ENCODE peak calls at places on chromosome 13, in nine cellular contexts. One of them, this sample, is unnamed.
A peak's percentile ranks its signal among the peaks of the same experiment; 100 is the strongest.

GRCh38 chr13:25494708-25495411 is 123.1 kb downstream of the ATP8A2 start:
- DNase-seq in GM13977: no peak
- DNase-seq in spleen: no peak
- DNase-seq in A549: no peak
- DNase-seq in fibroblast of lung: no peak
- DNase-seq in GM12865: no peak
- DNase-seq in foreskin fibroblast: peak; percentile 3
- DNase-seq in activated B cell treated with CpG ODN at 0.5 μM for 24 hours: no peak
- DNase-seq in progenitor cell of endocrine pancreas: no peak
- DNase-seq in this sample: no peak

GRCh38 chr13:40562975-40563349 is 103.5 kb downstream of the FOXO1 start:
- DNase-seq in GM13977: no peak
- DNase-seq in spleen: peak; percentile 83
- DNase-seq in A549: no peak
- DNase-seq in fibroblast of lung: peak; percentile 43
- DNase-seq in GM12865: peak; percentile 43
- DNase-seq in foreskin fibroblast: no peak
- DNase-seq in activated B cell treated with CpG ODN at 0.5 μM for 24 hours: peak; percentile 23
- DNase-seq in progenitor cell of endocrine pancreas: no peak
- DNase-seq in this sample: no peak

GRCh38 chr13:99043700-99044300 is 65.9 kb upstream of the DOCK9 start:
- DNase-seq in GM13977: no peak
- DNase-seq in spleen: no peak
- DNase-seq in A549: no peak
- DNase-seq in fibroblast of lung: peak; percentile 57
- DNase-seq in GM12865: no peak
- DNase-seq in foreskin fibroblast: peak; percentile 43
- DNase-seq in activated B cell treated with CpG ODN at 0.5 μM for 24 hours: no peak
- DNase-seq in progenitor cell of endocrine pancreas: no peak
- DNase-seq in this sample: no peak

GRCh38 chr13:113403255-113404104 is 39.5 kb upstream of the GRTP1 start:
- DNase-seq in GM13977: no peak
- DNase-seq in spleen: no peak
- DNase-seq in A549: no peak
- DNase-seq in fibroblast of lung: no peak
- DNase-seq in GM12865: no peak
- DNase-seq in foreskin fibroblast: no peak
- DNase-seq in activated B cell treated with CpG ODN at 0.5 μM for 24 hours: no peak
- DNase-seq in progenitor cell of endocrine pancreas: no peak
- DNase-seq in this sample: peak; percentile 87

GRCh38 chr13:99980201-99981114 is 1.1 kb upstream of the ZIC2 start:
- DNase-seq in GM13977: peak; percentile 88
- DNase-seq in spleen: peak; percentile 85
- DNase-seq in A549: peak; percentile 87
- DNase-seq in fibroblast of lung: peak; percentile 69
- DNase-seq in GM12865: peak; percentile 79
- DNase-seq in foreskin fibroblast: peak; percentile 82
- DNase-seq in activated B cell treated with CpG ODN at 0.5 μM for 24 hours: no peak
- DNase-seq in progenitor cell of endocrine pancreas: peak; percentile 45
- DNase-seq in this sample: no peak

GRCh38 chr13:27607125-27607524 is 13.2 kb downstream of the LNX2 start:
- DNase-seq in GM13977: no peak
- DNase-seq in spleen: no peak
- DNase-seq in A549: peak; percentile 63
- DNase-seq in fibroblast of lung: peak; percentile 85
- DNase-seq in GM12865: no peak
- DNase-seq in foreskin fibroblast: peak; percentile 84
- DNase-seq in activated B cell treated with CpG ODN at 0.5 μM for 24 hours: no peak
- DNase-seq in progenitor cell of endocrine pancreas: no peak
- DNase-seq in this sample: no peak

GRCh38 chr13:109366521-109366920 is 419.9 kb downstream of the IRS2 start:
- DNase-seq in GM13977: no peak
- DNase-seq in spleen: no peak
- DNase-seq in A549: no peak
- DNase-seq in fibroblast of lung: no peak
- DNase-seq in GM12865: no peak
- DNase-seq in foreskin fibroblast: no peak
- DNase-seq in activated B cell treated with CpG ODN at 0.5 μM for 24 hours: no peak
- DNase-seq in progenitor cell of endocrine pancreas: no peak
- DNase-seq in this sample: no peak

GRCh38 chr13:54980651-54981050 is 1952.0 kb downstream of the OLFM4 start:
- DNase-seq in GM13977: no peak
- DNase-seq in spleen: no peak
- DNase-seq in A549: no peak
- DNase-seq in fibroblast of lung: peak; percentile 1
- DNase-seq in GM12865: no peak
- DNase-seq in foreskin fibroblast: no peak
- DNase-seq in activated B cell treated with CpG ODN at 0.5 μM for 24 hours: no peak
- DNase-seq in progenitor cell of endocrine pancreas: no peak
- DNase-seq in this sample: no peak

GRCh38 chr13:30422056-30422914 is at the start of gene UBE2L5:
- DNase-seq in GM13977: peak; percentile 67
- DNase-seq in spleen: peak; percentile 96
- DNase-seq in A549: peak; percentile 87
- DNase-seq in fibroblast of lung: peak; percentile 85
- DNase-seq in GM12865: peak; percentile 83
- DNase-seq in foreskin fibroblast: peak; percentile 80
- DNase-seq in activated B cell treated with CpG ODN at 0.5 μM for 24 hours: peak; percentile 75
- DNase-seq in progenitor cell of endocrine pancreas: peak; percentile 59
- DNase-seq in this sample: no peak

GRCh38 chr13:70995338-70995737 is 871.7 kb downstream of the DACH1 start:
- DNase-seq in GM13977: no peak
- DNase-seq in spleen: no peak
- DNase-seq in A549: no peak
- DNase-seq in fibroblast of lung: no peak
- DNase-seq in GM12865: no peak
- DNase-seq in foreskin fibroblast: no peak
- DNase-seq in activated B cell treated with CpG ODN at 0.5 μM for 24 hours: no peak
- DNase-seq in progenitor cell of endocrine pancreas: no peak
- DNase-seq in this sample: no peak

GRCh38 chr13:97749174-97749573 is 204.3 kb upstream of the IPO5 start:
- DNase-seq in GM13977: no peak
- DNase-seq in spleen: no peak
- DNase-seq in A549: peak; percentile 50
- DNase-seq in fibroblast of lung: peak; percentile 12
- DNase-seq in GM12865: peak; percentile 19
- DNase-seq in foreskin fibroblast: no peak
- DNase-seq in activated B cell treated with CpG ODN at 0.5 μM for 24 hours: no peak
- DNase-seq in progenitor cell of endocrine pancreas: no peak
- DNase-seq in this sample: no peak

GRCh38 chr13:89061821-89062220 is 1390.7 kb downstream of the SLITRK5 start:
- DNase-seq in GM13977: no peak
- DNase-seq in spleen: no peak
- DNase-seq in A549: no peak
- DNase-seq in fibroblast of lung: no peak
- DNase-seq in GM12865: no peak
- DNase-seq in foreskin fibroblast: no peak
- DNase-seq in activated B cell treated with CpG ODN at 0.5 μM for 24 hours: no peak
- DNase-seq in progenitor cell of endocrine pancreas: no peak
- DNase-seq in this sample: no peak

GRCh38 chr13:30832377-30832776 is 73.7 kb upstream of the MEDAG start:
- DNase-seq in GM13977: no peak
- DNase-seq in spleen: no peak
- DNase-seq in A549: no peak
- DNase-seq in fibroblast of lung: no peak
- DNase-seq in GM12865: no peak
- DNase-seq in foreskin fibroblast: no peak
- DNase-seq in activated B cell treated with CpG ODN at 0.5 μM for 24 hours: no peak
- DNase-seq in progenitor cell of endocrine pancreas: no peak
- DNase-seq in this sample: no peak

GRCh38 chr13:30257433-30258099 is 49.8 kb downstream of the KATNAL1 start:
- DNase-seq in GM13977: peak; percentile 34
- DNase-seq in spleen: no peak
- DNase-seq in A549: no peak
- DNase-seq in fibroblast of lung: peak; percentile 47
- DNase-seq in GM12865: peak; percentile 48
- DNase-seq in foreskin fibroblast: peak; percentile 24
- DNase-seq in activated B cell treated with CpG ODN at 0.5 μM for 24 hours: no peak
- DNase-seq in progenitor cell of endocrine pancreas: no peak
- DNase-seq in this sample: no peak

GRCh38 chr13:79534596-79534995 is 53.6 kb downstream of the NDFIP2 start:
- DNase-seq in GM13977: no peak
- DNase-seq in spleen: no peak
- DNase-seq in A549: no peak
- DNase-seq in fibroblast of lung: no peak
- DNase-seq in GM12865: no peak
- DNase-seq in foreskin fibroblast: no peak
- DNase-seq in activated B cell treated with CpG ODN at 0.5 μM for 24 hours: no peak
- DNase-seq in progenitor cell of endocrine pancreas: no peak
- DNase-seq in this sample: no peak

GRCh38 chr13:79541426-79542049 is 60.6 kb downstream of the NDFIP2 start:
- DNase-seq in GM13977: peak; percentile 14
- DNase-seq in spleen: no peak
- DNase-seq in A549: peak; percentile 61
- DNase-seq in fibroblast of lung: peak; percentile 53
- DNase-seq in GM12865: peak; percentile 79
- DNase-seq in foreskin fibroblast: peak; percentile 75
- DNase-seq in activated B cell treated with CpG ODN at 0.5 μM for 24 hours: no peak
- DNase-seq in progenitor cell of endocrine pancreas: no peak
- DNase-seq in this sample: no peak

GRCh38 chr13:79540504-79540903 is 59.5 kb downstream of the NDFIP2 start:
- DNase-seq in GM13977: no peak
- DNase-seq in spleen: no peak
- DNase-seq in A549: no peak
- DNase-seq in fibroblast of lung: no peak
- DNase-seq in GM12865: no peak
- DNase-seq in foreskin fibroblast: no peak
- DNase-seq in activated B cell treated with CpG ODN at 0.5 μM for 24 hours: no peak
- DNase-seq in progenitor cell of endocrine pancreas: no peak
- DNase-seq in this sample: no peak

GRCh38 chr13:79533781-79534400 is 52.9 kb downstream of the NDFIP2 start:
- DNase-seq in GM13977: no peak
- DNase-seq in spleen: no peak
- DNase-seq in A549: no peak
- DNase-seq in fibroblast of lung: peak; percentile 58
- DNase-seq in GM12865: no peak
- DNase-seq in foreskin fibroblast: peak; percentile 8
- DNase-seq in activated B cell treated with CpG ODN at 0.5 μM for 24 hours: no peak
- DNase-seq in progenitor cell of endocrine pancreas: no peak
- DNase-seq in this sample: no peak

DNA sequence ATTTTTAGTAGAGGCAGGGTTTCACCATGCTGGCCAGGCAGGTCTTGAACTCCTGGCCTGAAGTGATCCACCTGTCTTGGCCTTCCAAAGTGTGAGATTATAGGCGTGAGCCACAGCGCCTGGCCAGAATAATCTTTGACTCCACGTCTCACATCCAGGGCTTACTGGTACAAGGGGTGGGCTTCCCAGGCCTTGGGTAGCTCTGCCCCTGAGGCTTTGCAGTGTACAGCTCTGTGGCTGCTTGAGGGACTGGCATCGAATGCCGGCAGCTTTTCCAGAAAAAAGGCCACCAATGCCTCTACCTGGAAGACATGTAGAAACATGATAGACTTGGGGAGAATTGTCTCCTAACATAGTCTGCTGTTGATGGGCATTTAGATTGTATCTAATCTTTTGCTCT is 57.8 kb downstream of the NDFIP2 start:
- DNase-seq in GM13977: no peak
- DNase-seq in spleen: no peak
- DNase-seq in A549: no peak
- DNase-seq in fibroblast of lung: no peak
- DNase-seq in GM12865: no peak
- DNase-seq in foreskin fibroblast: no peak
- DNase-seq in activated B cell treated with CpG ODN at 0.5 μM for 24 hours: no peak
- DNase-seq in progenitor cell of endocrine pancreas: no peak
- DNase-seq in this sample: no peak
- TF ChIP-seq CTCF in GM13977: no peak
- TF ChIP-seq CTCF in spleen: no peak
- TF ChIP-seq CTCF in A549: no peak
- TF ChIP-seq CTCF in fibroblast of lung: no peak
- TF ChIP-seq CTCF in GM12865: no peak
- TF ChIP-seq CTCF in foreskin fibroblast: no peak
- TF ChIP-seq CTCF in activated B cell treated with CpG ODN at 0.5 μM for 24 hours: no peak
- TF ChIP-seq CTCF in progenitor cell of endocrine pancreas: no peak
- TF ChIP-seq CTCF in this sample: no peak

DNA sequence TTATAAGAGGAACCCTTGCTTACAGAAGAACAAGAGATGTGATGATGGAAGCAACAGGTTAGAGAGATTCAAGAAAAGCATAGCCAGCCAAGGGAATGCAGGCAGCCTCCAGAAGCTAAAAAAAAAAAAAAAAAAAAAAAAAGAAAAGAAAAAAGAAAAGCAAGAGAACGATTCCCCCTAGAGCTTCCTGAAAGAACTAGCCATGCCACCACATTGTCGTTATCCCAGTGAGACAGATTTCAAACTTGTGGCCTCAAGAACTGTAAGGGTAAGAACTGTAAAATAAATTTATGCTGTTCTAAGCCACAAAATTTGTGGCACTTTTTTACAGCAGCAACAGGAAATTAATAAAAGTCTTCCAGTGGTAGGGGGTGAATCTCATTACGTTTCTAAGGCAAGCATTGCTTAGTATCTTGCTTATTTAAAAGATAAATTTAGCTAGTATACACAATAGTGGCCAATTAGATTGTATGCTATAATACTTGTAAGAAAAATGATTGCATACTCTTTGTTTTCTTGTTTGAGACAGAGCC is 21.8 kb downstream of the RFXAP start:
- DNase-seq in GM13977: no peak
- DNase-seq in spleen: no peak
- DNase-seq in A549: no peak
- DNase-seq in fibroblast of lung: no peak
- DNase-seq in GM12865: no peak
- DNase-seq in foreskin fibroblast: no peak
- DNase-seq in activated B cell treated with CpG ODN at 0.5 μM for 24 hours: no peak
- DNase-seq in progenitor cell of endocrine pancreas: no peak
- DNase-seq in this sample: no peak
- TF ChIP-seq CTCF in GM13977: no peak
- TF ChIP-seq CTCF in spleen: no peak
- TF ChIP-seq CTCF in A549: no peak
- TF ChIP-seq CTCF in fibroblast of lung: peak; percentile 1
- TF ChIP-seq CTCF in GM12865: no peak
- TF ChIP-seq CTCF in foreskin fibroblast: no peak
- TF ChIP-seq CTCF in activated B cell treated with CpG ODN at 0.5 μM for 24 hours: no peak
- TF ChIP-seq CTCF in progenitor cell of endocrine pancreas: no peak
- TF ChIP-seq CTCF in this sample: no peak

GRCh38 chr13:34779171-34779570 is 162.9 kb upstream of the NBEA start:
- DNase-seq in GM13977: no peak
- DNase-seq in spleen: no peak
- DNase-seq in A549: peak; percentile 20
- DNase-seq in fibroblast of lung: no peak
- DNase-seq in GM12865: no peak
- DNase-seq in foreskin fibroblast: no peak
- DNase-seq in activated B cell treated with CpG ODN at 0.5 μM for 24 hours: no peak
- DNase-seq in progenitor cell of endocrine pancreas: no peak
- DNase-seq in this sample: no peak
- TF ChIP-seq CTCF in GM13977: no peak
- TF ChIP-seq CTCF in spleen: no peak
- TF ChIP-seq CTCF in A549: no peak
- TF ChIP-seq CTCF in fibroblast of lung: no peak
- TF ChIP-seq CTCF in GM12865: no peak
- TF ChIP-seq CTCF in foreskin fibroblast: no peak
- TF ChIP-seq CTCF in activated B cell treated with CpG ODN at 0.5 μM for 24 hours: no peak
- TF ChIP-seq CTCF in progenitor cell of endocrine pancreas: no peak
- TF ChIP-seq CTCF in this sample: peak; percentile 19

DNA sequence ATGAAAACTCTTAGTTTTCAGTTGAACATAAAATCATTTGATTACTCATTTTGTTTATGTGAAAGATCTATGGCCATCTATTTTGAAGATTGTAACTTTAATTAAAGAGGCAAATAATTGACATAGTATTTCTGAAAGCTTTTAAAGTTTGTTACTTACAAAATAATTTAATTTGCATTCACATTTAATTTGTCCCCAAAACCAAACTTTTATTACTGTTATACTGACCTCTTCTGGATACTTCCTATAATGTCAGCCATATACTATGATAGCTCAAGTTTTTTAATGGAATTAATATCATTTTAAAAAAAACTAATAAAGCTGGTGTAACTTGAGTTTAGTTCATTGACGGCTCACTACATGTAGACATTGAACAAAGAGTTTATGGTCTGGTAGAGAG is 4.9 kb upstream of the SGCG start:
- DNase-seq in GM13977: no peak
- DNase-seq in spleen: no peak
- DNase-seq in A549: no peak
- DNase-seq in fibroblast of lung: no peak
- DNase-seq in GM12865: no peak
- DNase-seq in foreskin fibroblast: peak; percentile 31
- DNase-seq in activated B cell treated with CpG ODN at 0.5 μM for 24 hours: no peak
- DNase-seq in progenitor cell of endocrine pancreas: no peak
- DNase-seq in this sample: no peak
- TF ChIP-seq CTCF in GM13977: no peak
- TF ChIP-seq CTCF in spleen: no peak
- TF ChIP-seq CTCF in A549: peak; percentile 24
- TF ChIP-seq CTCF in fibroblast of lung: peak; percentile 35
- TF ChIP-seq CTCF in GM12865: peak; percentile 19
- TF ChIP-seq CTCF in foreskin fibroblast: no peak
- TF ChIP-seq CTCF in activated B cell treated with CpG ODN at 0.5 μM for 24 hours: no peak
- TF ChIP-seq CTCF in progenitor cell of endocrine pancreas: peak; percentile 59
- TF ChIP-seq CTCF in this sample: peak; percentile 85